ENCODE peak calls at places on chromosomes 11 and 22, in ten cellular contexts. Q, H, X, S, K, F, O, G, Z and E are unnamed samples. For H3K4me1, the result is how much of the 10 kb centered on the place peaks cover.

GRCh38 chr11:59756496-59756840 is 1.3 kb downstream of the STX3 start:
- DNase-seq in Q (no peak), H (no peak), X (no peak), S (no peak), K (no peak), F (no peak), O (no peak), G (peak), Z (peak), E (no peak)

GRCh38 chr22:19179472-19180048 is 1.0 kb upstream of the SLC25A1 start:
- DNase-seq in Q (peak), H (no peak), X (no peak), S (peak), K (peak), F (peak), O (peak), G (peak), Z (peak), E (peak)

GRCh38 chr11:128212324-128212723 is 375.0 kb downstream of the ETS1 start:
- DNase-seq in Q (no peak), H (no peak), X (no peak), S (no peak), K (no peak), F (no peak), O (no peak), G (no peak), Z (no peak), E (no peak)

GRCh38 chr11:47791774-47792173 is 24.6 kb upstream of the FNBP4 start:
- DNase-seq in Q (no peak), H (no peak), X (no peak), S (no peak), K (no peak), F (no peak), O (no peak), G (no peak), Z (no peak), E (no peak)

GRCh38 chr22:43449205-43449830 is 37.5 kb downstream of the MPPED1 start:
- DNase-seq in Q (no peak), H (no peak), X (no peak), S (no peak), K (no peak), F (no peak), O (no peak), G (no peak), Z (no peak), E (no peak)

GRCh38 chr11:112785717-112786116 is 175.5 kb upstream of the NCAM1 start:
- DNase-seq in Q (no peak), H (no peak), X (no peak), S (no peak), K (peak), F (no peak), O (no peak), G (no peak), Z (no peak), E (no peak)

GRCh38 chr11:134047586-134047999 is 21.3 kb upstream of the JAM3 start:
- DNase-seq in Q (peak), H (peak), X (no peak), S (no peak), K (peak), F (peak), O (no peak), G (no peak), Z (no peak), E (no peak)

GRCh38 chr11:17873571-17873970 is 139.0 kb downstream of the KCNC1 start:
- DNase-seq in Q (no peak), H (no peak), X (no peak), S (no peak), K (no peak), F (no peak), O (no peak), G (peak), Z (no peak), E (no peak)

GRCh38 chr22:17795661-17796548 is 21.6 kb upstream of the BID start:
- DNase-seq in Q (no peak), H (no peak), X (no peak), S (no peak), K (no peak), F (no peak), O (no peak), G (no peak), Z (no peak), E (no peak)

GRCh38 chr11:86484164-86484794 is 109.6 kb downstream of the CCDC81 start:
- DNase-seq in Q (peak), H (no peak), X (no peak), S (peak), K (peak), F (no peak), O (no peak), G (peak), Z (peak), E (no peak)

GRCh38 chr11:11213117-11213516 is 139.9 kb downstream of the CSNK2A3 start:
- DNase-seq in Q (no peak), H (no peak), X (no peak), S (no peak), K (no peak), F (no peak), O (no peak), G (no peak), Z (no peak), E (no peak)

GRCh38 chr11:24386551-24387404 is 110.1 kb upstream of the LUZP2 start:
- DNase-seq in Q (no peak), H (no peak), X (no peak), S (no peak), K (no peak), F (no peak), O (no peak), G (peak), Z (peak), E (no peak)
- TF ChIP-seq CTCF in Q (peak), H (no peak), X (no peak), S (no peak), K (no peak), F (no peak), O (no peak), G (peak), Z (no peak), E (no peak)

DNA sequence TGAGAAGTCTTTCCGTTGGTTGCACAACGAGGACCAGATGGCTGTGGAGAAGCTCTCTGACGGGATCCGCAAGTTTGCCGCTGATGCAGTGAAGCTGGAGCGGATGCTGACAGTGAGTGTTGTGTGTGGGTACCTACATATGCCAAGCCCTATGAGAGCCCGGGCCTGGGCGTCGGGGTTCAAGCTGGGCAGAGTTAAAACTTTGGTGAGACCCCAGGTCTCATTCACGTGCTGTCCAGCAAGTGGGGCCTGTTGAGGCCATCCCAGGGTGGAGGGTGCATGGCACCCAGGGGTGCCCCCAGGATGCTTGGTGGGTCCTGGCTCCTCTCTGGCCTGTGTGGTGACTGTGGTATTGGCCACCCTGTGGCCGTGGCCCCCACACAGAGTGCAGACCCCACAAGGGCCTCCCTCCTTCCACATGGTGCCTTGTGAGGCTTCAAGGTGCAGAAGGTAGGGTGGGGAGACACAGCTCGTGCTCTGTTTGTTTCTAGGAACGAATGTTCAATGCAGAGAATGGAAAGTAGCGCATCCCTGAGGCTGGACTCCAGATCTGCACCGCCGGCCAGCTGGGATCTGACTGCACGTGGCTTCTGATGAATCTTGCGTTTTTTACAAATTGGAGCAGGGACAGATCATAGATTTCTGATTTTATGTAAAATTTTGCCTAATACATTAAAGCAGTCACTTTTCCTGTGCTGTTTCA is 12.8 kb downstream of the GATD1 start:
- DNase-seq in Q (no peak), H (no peak), X (no peak), S (no peak), K (no peak), F (no peak), O (no peak), G (no peak), Z (no peak), E (no peak)
- TF ChIP-seq POLR2A in Q (no peak), H (no peak), X (no peak), S (no peak), K (no peak), F (no peak), O (no peak), G (no peak), Z (no peak), E (no peak)

GRCh38 chr11:122666743-122667142 is 11.2 kb downstream of the UBASH3B start:
- DNase-seq in Q (no peak), H (no peak), X (no peak), S (no peak), K (no peak), F (no peak), O (no peak), G (no peak), Z (no peak), E (no peak)

GRCh38 chr11:122665882-122666281 is 10.4 kb downstream of the UBASH3B start:
- DNase-seq in Q (no peak), H (no peak), X (no peak), S (no peak), K (no peak), F (no peak), O (no peak), G (no peak), Z (no peak), E (no peak)

GRCh38 chr11:122670131-122670530 is 14.6 kb downstream of the UBASH3B start:
- DNase-seq in Q (no peak), H (no peak), X (no peak), S (no peak), K (no peak), F (no peak), O (no peak), G (no peak), Z (no peak), E (no peak)

GRCh38 chr11:122671270-122671906 is 15.9 kb downstream of the UBASH3B start:
- DNase-seq in Q (no peak), H (no peak), X (no peak), S (no peak), K (no peak), F (no peak), O (no peak), G (no peak), Z (peak), E (no peak)

GRCh38 chr11:122668562-122669090 is 13.1 kb downstream of the UBASH3B start:
- DNase-seq in Q (no peak), H (no peak), X (no peak), S (peak), K (no peak), F (no peak), O (no peak), G (peak), Z (peak), E (no peak)
- H3K4me1 ChIP-seq in Q (under half), H (under half), X (under half), S (under half), K (under half), F (under half), O (under half), G (under half), Z (half or more), E (under half)

DNA sequence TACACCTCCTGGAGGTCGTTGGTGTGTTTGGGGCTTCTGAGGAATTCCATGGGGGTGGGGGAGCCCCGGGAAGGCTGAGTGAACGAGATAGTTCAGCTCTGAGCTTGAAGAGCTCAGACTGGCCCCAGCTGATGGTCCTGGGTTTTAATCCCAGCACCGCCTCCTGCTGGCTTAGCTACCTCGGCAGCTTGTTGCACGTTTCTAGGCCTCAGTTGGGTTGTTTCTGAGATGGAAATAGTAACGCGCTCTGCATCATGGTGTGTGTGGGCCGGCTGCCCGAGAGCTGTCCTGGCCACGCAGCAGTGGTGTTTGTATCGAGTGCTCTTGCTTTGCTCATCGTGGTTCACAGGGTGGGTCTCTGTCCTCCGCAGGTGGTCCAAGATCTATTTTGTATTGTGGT is 37.4 kb downstream of the TPCN2 start:
- DNase-seq in Q (no peak), H (no peak), X (no peak), S (no peak), K (peak), F (peak), O (no peak), G (no peak), Z (no peak), E (no peak)
- TF ChIP-seq CTCF in Q (no peak), H (no peak), X (no peak), S (no peak), K (peak), F (no peak), O (no peak), G (peak), Z (no peak), E (no peak)

DNA sequence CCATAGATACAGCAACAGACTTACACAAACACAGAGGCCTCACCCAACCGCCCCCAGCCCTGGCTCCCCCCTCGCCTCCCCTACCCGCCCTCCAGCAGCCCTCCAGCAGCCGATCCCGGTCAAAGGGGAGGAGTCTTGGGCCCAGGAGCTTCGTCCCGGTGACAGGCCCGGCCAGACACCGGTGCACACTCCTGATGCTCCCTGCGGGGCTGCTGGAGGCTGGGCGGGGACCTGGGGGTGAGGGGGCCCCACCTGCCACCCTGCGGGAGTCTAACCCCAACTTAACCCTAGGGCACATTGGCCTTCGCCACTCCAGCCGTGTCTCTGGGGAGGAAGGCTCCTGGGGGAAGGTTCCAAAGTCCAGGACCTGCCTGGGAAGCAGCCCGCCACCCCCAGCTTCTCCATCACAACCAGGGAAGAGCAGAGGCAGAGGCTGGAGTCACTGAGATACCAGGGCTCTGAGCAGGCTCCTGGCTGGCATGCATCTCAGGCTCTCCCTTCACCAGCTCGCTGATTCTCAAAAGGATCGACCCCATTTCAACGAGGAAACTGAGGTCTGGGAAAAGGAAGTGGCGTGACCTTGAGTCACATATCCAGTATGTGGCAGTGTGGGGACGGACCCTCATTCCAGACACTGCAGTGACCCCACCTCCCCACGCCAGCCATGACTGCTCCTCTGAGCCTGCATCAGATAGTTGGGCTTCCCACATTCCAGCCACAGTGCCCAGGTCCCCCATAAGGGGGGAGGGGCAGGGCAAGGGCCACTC is 14.4 kb downstream of the BCL9L start:
- DNase-seq in Q (peak), H (no peak), X (no peak), S (no peak), K (peak), F (no peak), O (no peak), G (no peak), Z (peak), E (peak)
- TF ChIP-seq POLR2A in Q (no peak), H (no peak), X (no peak), S (no peak), K (no peak), F (no peak), O (no peak), G (no peak), Z (no peak), E (no peak)

DNA sequence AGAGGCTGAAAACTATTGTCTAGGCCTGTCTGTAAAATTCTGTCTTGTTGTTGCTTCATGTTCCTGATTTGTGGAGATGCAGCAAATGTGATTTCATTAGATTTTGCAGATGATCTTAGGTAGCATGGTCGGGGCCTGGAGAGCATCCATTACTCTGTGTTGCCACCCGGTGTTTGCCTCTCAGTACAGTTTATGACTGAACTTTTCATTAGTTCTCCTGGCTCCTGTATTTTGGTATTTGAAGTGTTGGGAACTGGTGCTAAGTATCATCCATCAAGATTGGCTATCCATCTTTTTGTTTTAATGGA is 7.7 kb downstream of the YWHAH start:
- DNase-seq in Q (no peak), H (no peak), X (no peak), S (no peak), K (no peak), F (no peak), O (no peak), G (peak), Z (no peak), E (no peak)
- H3K4me1 ChIP-seq in Q (half or more), H (half or more), X (half or more), S (under half), K (under half), F (under half), O (half or more), G (under half), Z (half or more), E (under half)

DNA sequence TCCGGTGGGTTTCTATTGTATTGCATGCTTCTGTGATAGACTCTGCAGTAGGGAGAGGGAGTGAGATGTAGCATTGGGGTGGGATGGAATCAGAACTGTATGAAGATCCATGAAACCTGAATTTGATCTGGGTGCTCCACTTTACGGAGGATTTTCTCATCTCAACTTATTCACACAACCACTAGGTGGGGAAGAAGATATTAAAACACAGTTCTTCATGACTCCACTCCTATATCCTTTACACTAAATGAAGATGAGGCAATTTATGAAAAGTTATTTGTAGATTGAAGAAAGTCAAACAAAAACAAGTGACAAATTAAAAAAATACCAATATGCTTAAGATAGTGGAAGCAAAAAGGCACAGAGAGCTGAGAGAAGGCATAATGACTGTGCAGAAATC is 92.6 kb upstream of the PDGFD start:
- DNase-seq in Q (no peak), H (no peak), X (no peak), S (no peak), K (no peak), F (no peak), O (no peak), G (no peak), Z (peak), E (no peak)
- TF ChIP-seq CTCF in Q (no peak), H (no peak), X (no peak), S (peak), K (no peak), F (no peak), O (no peak), G (no peak), Z (no peak), E (peak)

GRCh38 chr22:38315801-38316339 is 1.4 kb downstream of the CSNK1E start:
- DNase-seq in Q (no peak), H (no peak), X (no peak), S (no peak), K (no peak), F (no peak), O (no peak), G (no peak), Z (no peak), E (peak)
- TF ChIP-seq POLR2A in Q (no peak), H (no peak), X (no peak), S (no peak), K (no peak), F (no peak), O (no peak), G (no peak), Z (no peak), E (no peak)